ENCODE peak calls at places on chromosomes 5 and 9, in four cellular contexts. One of them, this sample, is unnamed.

GRCh38 chr5:35773936-35774335 is 82.8 kb upstream of the IL7R start:
- DNase-seq in Calu3: no peak
- DNase-seq in right atrium auricular region: no peak
- DNase-seq in activated CD4-positive, alpha-beta T cell treated with anti-CD3 and anti-CD28 coated beads for 24 hours: no peak
- DNase-seq in this sample: no peak

GRCh38 chr9:105026451-105026850 is 98.5 kb upstream of the ABCA1 start:
- DNase-seq in Calu3: no peak
- DNase-seq in activated CD4-positive, alpha-beta T cell treated with anti-CD3 and anti-CD28 coated beads for 24 hours: no peak
- DNase-seq in right atrium auricular region: no peak
- DNase-seq in this sample: no peak

GRCh38 chr9:124440786-124441185 is 9.5 kb upstream of the ADGRD2 start:
- DNase-seq in activated CD4-positive, alpha-beta T cell treated with anti-CD3 and anti-CD28 coated beads for 24 hours: no peak
- DNase-seq in right atrium auricular region: no peak
- DNase-seq in Calu3: no peak
- DNase-seq in this sample: no peak

GRCh38 chr5:148268556-148268955 is at the start of gene SPINK13:
- DNase-seq in activated CD4-positive, alpha-beta T cell treated with anti-CD3 and anti-CD28 coated beads for 24 hours: no peak
- DNase-seq in right atrium auricular region: peak; percentile 61
- DNase-seq in Calu3: peak; percentile 65
- DNase-seq in this sample: no peak

GRCh38 chr5:134634227-134634626 is 1.6 kb upstream of the SAR1B start:
- DNase-seq in activated CD4-positive, alpha-beta T cell treated with anti-CD3 and anti-CD28 coated beads for 24 hours: no peak
- DNase-seq in right atrium auricular region: no peak
- DNase-seq in Calu3: no peak
- DNase-seq in this sample: no peak

GRCh38 chr5:172403822-172404221 is 50.5 kb downstream of the SH3PXD2B start:
- DNase-seq in right atrium auricular region: no peak
- DNase-seq in activated CD4-positive, alpha-beta T cell treated with anti-CD3 and anti-CD28 coated beads for 24 hours: no peak
- DNase-seq in Calu3: no peak
- DNase-seq in this sample: no peak

GRCh38 chr5:94888674-94889073 is 270.2 kb downstream of the SLF1 start:
- DNase-seq in activated CD4-positive, alpha-beta T cell treated with anti-CD3 and anti-CD28 coated beads for 24 hours: no peak
- DNase-seq in Calu3: no peak
- DNase-seq in right atrium auricular region: no peak
- DNase-seq in this sample: no peak

GRCh38 chr5:170278611-170279500 is 18.7 kb downstream of the LCP2 start:
- DNase-seq in activated CD4-positive, alpha-beta T cell treated with anti-CD3 and anti-CD28 coated beads for 24 hours: peak; percentile 73
- DNase-seq in right atrium auricular region: no peak
- DNase-seq in Calu3: no peak
- DNase-seq in this sample: no peak

GRCh38 chr9:12464910-12465512 is 228.2 kb upstream of the TYRP1 start:
- DNase-seq in activated CD4-positive, alpha-beta T cell treated with anti-CD3 and anti-CD28 coated beads for 24 hours: no peak
- DNase-seq in Calu3: peak; percentile 4
- DNase-seq in right atrium auricular region: no peak
- DNase-seq in this sample: no peak

GRCh38 chr9:137318976-137319375 is 16.9 kb upstream of the NRARP start:
- DNase-seq in right atrium auricular region: no peak
- DNase-seq in activated CD4-positive, alpha-beta T cell treated with anti-CD3 and anti-CD28 coated beads for 24 hours: no peak
- DNase-seq in Calu3: no peak
- DNase-seq in this sample: peak; percentile 72

GRCh38 chr5:114362197-114362976 is 517 bp downstream of the KCNN2 start:
- DNase-seq in activated CD4-positive, alpha-beta T cell treated with anti-CD3 and anti-CD28 coated beads for 24 hours: no peak
- DNase-seq in right atrium auricular region: no peak
- DNase-seq in Calu3: no peak
- DNase-seq in this sample: no peak